ENCODE peak calls at places on chromosomes 1 and 21, in nine cellular contexts. F, L, T, S, C, B, P, W and O are unnamed samples.

GRCh38 chr1:213371769-213372619 is 321.0 kb downstream of the RPS6KC1 start:
- DNase-seq in P (no peak), B (no peak), W (no peak), S (no peak), L (no peak), C (peak), T (no peak), F (no peak), O (no peak)

GRCh38 chr21:33403786-33404571 is 766 bp downstream of the IFNGR2 start:
- DNase-seq in L (peak), F (peak), C (peak), T (no peak), B (no peak), P (peak), W (peak), S (peak), O (peak)

GRCh38 chr1:94126651-94127050 is 5.7 kb upstream of the ABCA4 start:
- DNase-seq in L (no peak), T (no peak), S (no peak), C (no peak), B (no peak), W (no peak), P (no peak), F (no peak), O (peak)

GRCh38 chr1:192702212-192702993 is 66.5 kb downstream of the RGS13 start:
- DNase-seq in B (no peak), S (no peak), L (peak), T (no peak), C (no peak), F (no peak), P (no peak), W (peak), O (peak)

GRCh38 chr1:21624577-21625389 is 44.4 kb downstream of the RAP1GAP start:
- DNase-seq in L (no peak), S (no peak), T (no peak), P (no peak), C (no peak), W (no peak), F (no peak), B (no peak), O (no peak)

GRCh38 chr1:228842094-228842775 is 107.0 kb downstream of the RHOU start:
- DNase-seq in S (peak), W (peak), B (no peak), C (no peak), L (peak), F (no peak), P (no peak), T (no peak), O (peak)

GRCh38 chr21:32599146-32599925 is 12.8 kb downstream of the CFAP298 start:
- DNase-seq in W (no peak), T (no peak), F (no peak), P (no peak), S (no peak), C (peak), B (no peak), L (no peak), O (peak)

GRCh38 chr1:15337656-15338402 is 71.9 kb upstream of the EFHD2 start:
- DNase-seq in B (no peak), P (no peak), C (no peak), W (peak), T (no peak), S (no peak), F (no peak), L (peak), O (peak)

GRCh38 chr1:209929751-209930150 is 8.3 kb upstream of the SYT14 start:
- DNase-seq in F (no peak), W (peak), T (no peak), C (no peak), L (no peak), S (no peak), B (no peak), P (no peak), O (peak)

GRCh38 chr1:222792744-222793143 is 22.1 kb upstream of the DISP1 start:
- DNase-seq in W (peak), S (no peak), C (peak), P (no peak), T (no peak), L (peak), F (no peak), B (peak), O (peak)

GRCh38 chr1:18109756-18110597 is 2.4 kb downstream of the IGSF21 start:
- DNase-seq in W (peak), C (no peak), S (no peak), P (peak), L (no peak), T (no peak), B (no peak), F (no peak), O (peak)

GRCh38 chr1:198086051-198086745 is 70.6 kb upstream of the NEK7 start:
- DNase-seq in S (no peak), F (no peak), L (no peak), W (no peak), B (no peak), C (no peak), T (no peak), P (no peak), O (no peak)